ENCODE peak calls at places on chromosomes 5 and 9, in six cellular contexts. One of them, this sample, is unnamed.
A peak's percentile ranks its signal among the peaks of the same experiment; 100 is the strongest.

GRCh38 chr5:3656803-3657202 is 61.2 kb downstream of the IRX1 start:
- DNase-seq in IMR-90: no peak
- DNase-seq in neuronal stem cell: no peak
- DNase-seq in mesenchymal stem cell: no peak
- DNase-seq in H9: no peak
- DNase-seq in H1: no peak
- DNase-seq in this sample: no peak

GRCh38 chr9:114448706-114449105 is 56.6 kb downstream of the WHRN start:
- DNase-seq in IMR-90: peak; percentile 18
- DNase-seq in neuronal stem cell: no peak
- DNase-seq in mesenchymal stem cell: peak; percentile 5
- DNase-seq in H9: no peak
- DNase-seq in H1: no peak
- DNase-seq in this sample: no peak

GRCh38 chr5:19806756-19807155 is 181.2 kb downstream of the CDH18 start:
- DNase-seq in IMR-90: no peak
- DNase-seq in neuronal stem cell: no peak
- DNase-seq in mesenchymal stem cell: no peak
- DNase-seq in H9: no peak
- DNase-seq in H1: no peak
- DNase-seq in this sample: no peak

GRCh38 chr5:146588806-146589355 is 72.9 kb upstream of the GPR151 start:
- DNase-seq in IMR-90: no peak
- DNase-seq in neuronal stem cell: no peak
- DNase-seq in mesenchymal stem cell: no peak
- DNase-seq in H9: no peak
- DNase-seq in H1: no peak
- DNase-seq in this sample: no peak

GRCh38 chr9:109242751-109243150 is 75.7 kb upstream of the FRRS1L start:
- DNase-seq in IMR-90: no peak
- DNase-seq in neuronal stem cell: no peak
- DNase-seq in mesenchymal stem cell: no peak
- DNase-seq in H9: no peak
- DNase-seq in H1: no peak
- DNase-seq in this sample: no peak

GRCh38 chr5:55160493-55161209 is 680 bp downstream of the GPX8 start:
- DNase-seq in IMR-90: peak; percentile 98
- DNase-seq in neuronal stem cell: no peak
- DNase-seq in mesenchymal stem cell: peak; percentile 96
- DNase-seq in H9: peak; percentile 50
- DNase-seq in H1: no peak
- DNase-seq in this sample: peak; percentile 88

GRCh38 chr5:26894719-26895263 is 143.6 kb downstream of the CDH9 start:
- DNase-seq in IMR-90: no peak
- DNase-seq in neuronal stem cell: no peak
- DNase-seq in mesenchymal stem cell: peak; percentile 3
- DNase-seq in H9: no peak
- DNase-seq in H1: no peak
- DNase-seq in this sample: no peak

GRCh38 chr9:37104183-37104889 is 16.0 kb upstream of the ZCCHC7 start:
- DNase-seq in IMR-90: peak; percentile 91
- DNase-seq in neuronal stem cell: no peak
- DNase-seq in mesenchymal stem cell: peak; percentile 75
- DNase-seq in H9: no peak
- DNase-seq in H1: no peak
- DNase-seq in this sample: peak; percentile 36

GRCh38 chr9:84828101-84828500 is 158.6 kb downstream of the NTRK2 start:
- DNase-seq in IMR-90: no peak
- DNase-seq in neuronal stem cell: no peak
- DNase-seq in mesenchymal stem cell: no peak
- DNase-seq in H9: no peak
- DNase-seq in H1: no peak
- DNase-seq in this sample: no peak

GRCh38 chr9:1009101-1009707 is 32.7 kb downstream of the DMRT3 start:
- DNase-seq in IMR-90: peak; percentile 60
- DNase-seq in neuronal stem cell: peak; percentile 77
- DNase-seq in mesenchymal stem cell: peak; percentile 49
- DNase-seq in H9: peak; percentile 83
- DNase-seq in H1: peak; percentile 95
- DNase-seq in this sample: peak; percentile 73

GRCh38 chr5:82109013-82109412 is 137.2 kb downstream of the ATG10 start:
- DNase-seq in IMR-90: no peak
- DNase-seq in neuronal stem cell: no peak
- DNase-seq in mesenchymal stem cell: no peak
- DNase-seq in H9: no peak
- DNase-seq in H1: no peak
- DNase-seq in this sample: no peak

GRCh38 chr5:139058121-139058520 is 140.0 kb downstream of the SIL1 start:
- DNase-seq in IMR-90: peak; percentile 58
- DNase-seq in neuronal stem cell: no peak
- DNase-seq in mesenchymal stem cell: peak; percentile 68
- DNase-seq in H9: no peak
- DNase-seq in H1: no peak
- DNase-seq in this sample: no peak

GRCh38 chr5:157548513-157549282 is 26.9 kb downstream of the ADAM19 start:
- DNase-seq in IMR-90: peak; percentile 90
- DNase-seq in neuronal stem cell: no peak
- DNase-seq in mesenchymal stem cell: peak; percentile 82
- DNase-seq in H9: no peak
- DNase-seq in H1: no peak
- DNase-seq in this sample: no peak

GRCh38 chr9:34664281-34665108 is 2.0 kb upstream of the CCL27 start:
- DNase-seq in IMR-90: peak; percentile 69
- DNase-seq in neuronal stem cell: peak; percentile 62
- DNase-seq in mesenchymal stem cell: peak; percentile 85
- DNase-seq in H9: peak; percentile 94
- DNase-seq in H1: peak; percentile 94
- DNase-seq in this sample: peak; percentile 96

GRCh38 chr9:136950656-136951030 is 1.4 kb upstream of the LCN12 start:
- DNase-seq in IMR-90: no peak
- DNase-seq in neuronal stem cell: no peak
- DNase-seq in mesenchymal stem cell: no peak
- DNase-seq in H9: no peak
- DNase-seq in H1: no peak
- DNase-seq in this sample: no peak
- H2BK15ac ChIP-seq in IMR-90: no peak overlapping the region
- H2BK15ac ChIP-seq in neuronal stem cell: peak overlapping the region; percentile 90
- H2BK15ac ChIP-seq in mesenchymal stem cell: no peak overlapping the region
- H2BK15ac ChIP-seq in H9: no peak overlapping the region
- H2BK15ac ChIP-seq in H1: peak overlapping the region; percentile 67
- H2BK15ac ChIP-seq in this sample: no peak overlapping the region

DNA sequence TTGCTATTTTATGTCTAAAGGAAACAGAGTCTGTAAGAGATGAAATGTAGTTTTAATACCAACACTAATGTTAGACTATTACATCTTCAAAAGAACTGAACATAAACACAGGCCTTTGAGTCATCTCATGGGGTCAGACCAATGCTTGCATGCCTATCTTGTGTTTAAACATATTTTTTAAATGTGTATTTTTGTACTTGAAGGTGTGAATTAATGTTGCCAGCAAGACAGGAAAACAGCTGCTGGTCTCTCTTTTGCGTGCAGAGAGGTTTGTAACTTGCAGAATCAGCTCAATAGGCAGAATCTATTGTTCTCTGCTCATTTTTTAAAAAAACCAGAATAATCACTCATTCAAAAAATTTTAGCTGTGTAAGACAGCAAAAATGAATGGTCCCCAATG is 180.2 kb downstream of the ALDH1A1 start:
- DNase-seq in IMR-90: peak; percentile 7
- DNase-seq in neuronal stem cell: no peak
- DNase-seq in mesenchymal stem cell: peak; percentile 5
- DNase-seq in H9: no peak
- DNase-seq in H1: no peak
- DNase-seq in this sample: no peak
- H2BK15ac ChIP-seq in IMR-90: no peak overlapping the region
- H2BK15ac ChIP-seq in neuronal stem cell: no peak overlapping the region
- H2BK15ac ChIP-seq in mesenchymal stem cell: no peak overlapping the region
- H2BK15ac ChIP-seq in H9: no peak overlapping the region
- H2BK15ac ChIP-seq in H1: no peak overlapping the region
- H2BK15ac ChIP-seq in this sample: no peak overlapping the region

GRCh38 chr5:16763211-16763610 is 146.4 kb upstream of the RETREG1 start:
- DNase-seq in IMR-90: no peak
- DNase-seq in neuronal stem cell: no peak
- DNase-seq in mesenchymal stem cell: no peak
- DNase-seq in H9: no peak
- DNase-seq in H1: no peak
- DNase-seq in this sample: no peak
- H2BK15ac ChIP-seq in IMR-90: no peak overlapping the region
- H2BK15ac ChIP-seq in neuronal stem cell: no peak overlapping the region
- H2BK15ac ChIP-seq in mesenchymal stem cell: no peak overlapping the region
- H2BK15ac ChIP-seq in H9: no peak overlapping the region
- H2BK15ac ChIP-seq in H1: no peak overlapping the region
- H2BK15ac ChIP-seq in this sample: no peak overlapping the region

DNA sequence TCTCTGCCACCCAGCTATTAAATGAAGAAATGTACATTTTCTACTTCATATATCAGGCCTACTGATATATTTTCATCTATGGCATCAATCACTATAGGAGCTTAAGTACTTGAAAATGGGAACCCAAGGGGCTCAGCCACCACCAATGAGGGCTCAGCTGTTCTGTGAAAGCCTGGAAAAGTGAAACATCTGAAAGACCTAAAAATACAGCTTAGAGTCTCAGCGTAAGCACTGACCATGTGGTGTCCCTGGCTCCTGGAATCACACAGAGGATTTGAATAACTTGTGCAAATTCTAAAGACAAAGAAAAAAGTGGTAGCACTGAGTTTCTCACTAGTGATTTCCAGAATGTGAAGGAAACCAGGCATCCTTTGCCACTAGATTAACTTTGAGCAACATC is 64.5 kb downstream of the PTPRD start:
- DNase-seq in IMR-90: no peak
- DNase-seq in neuronal stem cell: no peak
- DNase-seq in mesenchymal stem cell: no peak
- DNase-seq in H9: no peak
- DNase-seq in H1: no peak
- DNase-seq in this sample: no peak
- H2BK15ac ChIP-seq in IMR-90: no peak overlapping the region
- H2BK15ac ChIP-seq in neuronal stem cell: no peak overlapping the region
- H2BK15ac ChIP-seq in mesenchymal stem cell: no peak overlapping the region
- H2BK15ac ChIP-seq in H9: no peak overlapping the region
- H2BK15ac ChIP-seq in H1: no peak overlapping the region
- H2BK15ac ChIP-seq in this sample: no peak overlapping the region

DNA sequence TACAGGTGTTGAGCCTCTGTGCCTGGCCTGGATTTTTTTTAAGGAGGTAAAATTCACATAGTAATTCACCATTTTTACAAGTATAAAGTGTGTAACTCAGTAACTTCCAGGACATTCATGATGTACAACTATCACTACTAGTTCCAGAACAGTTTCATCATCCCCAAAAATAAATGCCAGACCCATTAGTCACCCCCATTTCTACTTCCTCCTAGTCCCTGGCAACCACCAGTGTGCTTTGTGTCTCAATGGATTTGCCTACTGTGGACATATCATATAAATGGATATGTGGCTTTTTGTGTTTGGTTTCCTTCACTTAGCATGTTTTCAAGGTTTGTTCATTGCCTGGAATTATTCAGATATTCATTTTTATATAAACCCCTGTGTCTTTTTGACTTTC is 72.5 kb upstream of the PANK3 start:
- DNase-seq in IMR-90: peak; percentile 50
- DNase-seq in neuronal stem cell: no peak
- DNase-seq in mesenchymal stem cell: peak; percentile 60
- DNase-seq in H9: no peak
- DNase-seq in H1: no peak
- DNase-seq in this sample: no peak
- H2BK15ac ChIP-seq in IMR-90: no peak overlapping the region
- H2BK15ac ChIP-seq in neuronal stem cell: no peak overlapping the region
- H2BK15ac ChIP-seq in mesenchymal stem cell: no peak overlapping the region
- H2BK15ac ChIP-seq in H9: no peak overlapping the region
- H2BK15ac ChIP-seq in H1: no peak overlapping the region
- H2BK15ac ChIP-seq in this sample: no peak overlapping the region

GRCh38 chr9:117080996-117081395 is 333.9 kb downstream of the ASTN2 start:
- DNase-seq in IMR-90: no peak
- DNase-seq in neuronal stem cell: no peak
- DNase-seq in mesenchymal stem cell: no peak
- DNase-seq in H9: peak; percentile 44
- DNase-seq in H1: no peak
- DNase-seq in this sample: no peak
- H2BK15ac ChIP-seq in IMR-90: no peak overlapping the region
- H2BK15ac ChIP-seq in neuronal stem cell: no peak overlapping the region
- H2BK15ac ChIP-seq in mesenchymal stem cell: no peak overlapping the region
- H2BK15ac ChIP-seq in H9: no peak overlapping the region
- H2BK15ac ChIP-seq in H1: no peak overlapping the region
- H2BK15ac ChIP-seq in this sample: no peak overlapping the region

DNA sequence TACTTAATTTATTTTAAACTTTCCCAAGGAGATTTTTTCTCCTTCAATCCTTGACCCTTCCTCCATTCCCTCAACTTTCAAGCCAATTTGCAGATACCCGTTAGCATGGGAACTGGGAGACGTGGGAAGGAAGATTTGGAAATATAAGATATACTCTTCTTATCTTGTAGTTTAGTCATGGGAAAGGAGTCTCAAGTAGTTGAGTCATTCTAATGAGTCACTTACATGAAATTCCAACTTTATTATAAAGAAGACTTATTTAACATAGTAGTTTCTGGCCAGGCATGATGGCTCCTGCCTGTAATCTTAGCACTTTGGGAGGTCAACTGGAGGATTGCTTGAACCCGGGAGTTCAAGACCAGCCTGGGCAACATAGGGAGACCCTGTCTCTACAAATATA is 231.0 kb downstream of the ATPSCKMT start:
- DNase-seq in IMR-90: peak; percentile 96
- DNase-seq in neuronal stem cell: no peak
- DNase-seq in mesenchymal stem cell: peak; percentile 95
- DNase-seq in H9: no peak
- DNase-seq in H1: no peak
- DNase-seq in this sample: peak; percentile 23
- H2BK15ac ChIP-seq in IMR-90: peak overlapping the region; percentile 91
- H2BK15ac ChIP-seq in neuronal stem cell: no peak overlapping the region
- H2BK15ac ChIP-seq in mesenchymal stem cell: no peak overlapping the region
- H2BK15ac ChIP-seq in H9: no peak overlapping the region
- H2BK15ac ChIP-seq in H1: no peak overlapping the region
- H2BK15ac ChIP-seq in this sample: no peak overlapping the region

GRCh38 chr5:83726912-83727311 is 6.3 kb upstream of the HAPLN1 start:
- DNase-seq in IMR-90: peak; percentile 17
- DNase-seq in neuronal stem cell: no peak
- DNase-seq in mesenchymal stem cell: peak; percentile 9
- DNase-seq in H9: no peak
- DNase-seq in H1: no peak
- DNase-seq in this sample: no peak

GRCh38 chr5:83729389-83729788 is 8.7 kb upstream of the HAPLN1 start:
- DNase-seq in IMR-90: no peak
- DNase-seq in neuronal stem cell: no peak
- DNase-seq in mesenchymal stem cell: no peak
- DNase-seq in H9: no peak
- DNase-seq in H1: no peak
- DNase-seq in this sample: no peak

DNA sequence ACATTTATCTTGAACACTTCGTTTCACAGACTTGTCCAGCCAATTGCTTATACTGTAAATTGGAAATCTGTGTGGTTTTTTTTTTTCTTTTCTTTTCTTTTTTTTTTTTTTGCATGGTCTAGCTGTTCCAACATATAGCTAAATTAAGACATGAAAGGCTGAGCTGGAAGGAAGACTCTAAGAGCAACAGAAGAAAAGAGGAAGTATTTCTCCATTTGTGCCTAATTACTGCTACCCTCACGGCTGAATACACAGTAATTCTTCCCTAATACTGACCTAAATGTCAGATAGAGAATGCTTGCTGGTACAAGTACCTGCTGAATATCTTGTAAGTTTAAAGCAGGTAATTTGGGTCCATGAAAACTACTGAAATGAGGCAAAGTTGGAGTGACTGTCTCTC is 11.0 kb upstream of the HAPLN1 start:
- DNase-seq in IMR-90: no peak
- DNase-seq in neuronal stem cell: no peak
- DNase-seq in mesenchymal stem cell: no peak
- DNase-seq in H9: no peak
- DNase-seq in H1: no peak
- DNase-seq in this sample: no peak
- H2BK15ac ChIP-seq in IMR-90: no peak overlapping the region
- H2BK15ac ChIP-seq in neuronal stem cell: no peak overlapping the region
- H2BK15ac ChIP-seq in mesenchymal stem cell: no peak overlapping the region
- H2BK15ac ChIP-seq in H9: no peak overlapping the region
- H2BK15ac ChIP-seq in H1: no peak overlapping the region
- H2BK15ac ChIP-seq in this sample: no peak overlapping the region

GRCh38 chr5:87432460-87432859 is 19.7 kb upstream of the CCNH start:
- DNase-seq in IMR-90: no peak
- DNase-seq in neuronal stem cell: no peak
- DNase-seq in mesenchymal stem cell: no peak
- DNase-seq in H9: no peak
- DNase-seq in H1: no peak
- DNase-seq in this sample: no peak
- H2BK15ac ChIP-seq in IMR-90: no peak overlapping the region
- H2BK15ac ChIP-seq in neuronal stem cell: no peak overlapping the region
- H2BK15ac ChIP-seq in mesenchymal stem cell: no peak overlapping the region
- H2BK15ac ChIP-seq in H9: no peak overlapping the region
- H2BK15ac ChIP-seq in H1: no peak overlapping the region
- H2BK15ac ChIP-seq in this sample: no peak overlapping the region

This sample was measured in mesendoderm.